ENCODE peak calls at places on chromosomes 3 and 15, in nine cellular contexts. H, T, G, O, W, P, J, M and B are unnamed samples.

GRCh38 chr3:120102232-120102631 is 8.0 kb upstream of the GSK3B start:
- DNase-seq in H (no peak), G (no peak), W (peak; percentile 51), M (no peak), O (no peak), P (no peak), J (no peak), T (no peak), B (no peak)

GRCh38 chr3:132606085-132606484 is 9.0 kb downstream of the ACKR4 start:
- DNase-seq in J (no peak), G (no peak), P (peak; percentile 43), W (no peak), M (no peak), O (no peak), H (no peak), T (no peak), B (no peak)

GRCh38 chr3:42667523-42668402 is 14.3 kb downstream of the ZBTB47 start:
- DNase-seq in P (no peak), J (no peak), W (no peak), H (no peak), T (no peak), M (no peak), O (no peak), G (no peak), B (peak; percentile 42)

GRCh38 chr3:172915911-172916514 is 165.5 kb downstream of the ECT2 start:
- DNase-seq in G (no peak), P (no peak), H (peak; percentile 64), W (peak; percentile 93), M (no peak), J (no peak), O (no peak), T (no peak), B (no peak)

GRCh38 chr15:71660501-71660900 is 149.9 kb upstream of the NR2E3 start:
- DNase-seq in H (no peak), J (no peak), M (no peak), O (no peak), W (no peak), P (peak; percentile 42), T (no peak), G (no peak), B (no peak)

GRCh38 chr3:158520433-158520832 is 50.6 kb upstream of the MLF1 start:
- DNase-seq in H (no peak), M (no peak), J (no peak), T (no peak), G (no peak), W (no peak), O (no peak), P (no peak), B (no peak)

GRCh38 chr15:57720861-57721260 is 14.3 kb downstream of the POLR2M start:
- DNase-seq in O (no peak), J (no peak), T (no peak), P (no peak), G (no peak), H (no peak), W (no peak), M (no peak), B (no peak)

GRCh38 chr3:89405145-89405544 is 297.7 kb downstream of the EPHA3 start:
- DNase-seq in J (no peak), T (no peak), O (no peak), W (no peak), P (no peak), G (no peak), H (no peak), M (no peak), B (no peak)

GRCh38 chr3:13548696-13549512 is at the start of gene FBLN2:
- DNase-seq in O (no peak), H (no peak), W (no peak), T (peak; percentile 61), P (peak; percentile 45), J (peak; percentile 33), G (peak; percentile 37), M (no peak), B (no peak)

GRCh38 chr3:64732570-64732969 is 44.8 kb upstream of the ADAMTS9 start:
- DNase-seq in G (no peak), H (no peak), O (no peak), J (no peak), P (no peak), W (no peak), T (no peak), M (no peak), B (no peak)

GRCh38 chr3:149343951-149344350 is 10.5 kb upstream of the TM4SF18 start:
- DNase-seq in W (no peak), M (no peak), H (peak; percentile 32), G (no peak), J (no peak), O (no peak), P (peak; percentile 32), T (peak; percentile 18), B (no peak)

GRCh38 chr3:187310954-187311470 is 19.5 kb upstream of the MASP1 start:
- DNase-seq in O (no peak), P (no peak), W (no peak), J (no peak), T (no peak), H (no peak), M (no peak), G (no peak), B (no peak)

GRCh38 chr3:73036694-73037368 is 24.6 kb upstream of the EBLN2 start:
- DNase-seq in J (no peak), P (peak; percentile 19), M (no peak), H (no peak), O (no peak), W (no peak), T (no peak), G (no peak), B (no peak)

GRCh38 chr3:179063945-179064560 is 7.6 kb downstream of the ZMAT3 start:
- DNase-seq in T (no peak), H (no peak), J (no peak), O (no peak), W (no peak), P (peak; percentile 67), M (no peak), G (no peak), B (no peak)

GRCh38 chr3:140288575-140288974 is 353.6 kb downstream of the CLSTN2 start:
- DNase-seq in T (no peak), G (no peak), P (peak; percentile 10), J (no peak), O (no peak), W (no peak), M (no peak), H (no peak), B (no peak)

GRCh38 chr15:41892621-41893421 is 1.0 kb downstream of the SPTBN5 start:
- DNase-seq in P (no peak), H (peak; percentile 7), O (peak; percentile 59), W (no peak), M (no peak), T (no peak), G (peak; percentile 43), J (peak; percentile 92), B (peak; percentile 95)

GRCh38 chr3:12585181-12585580 is 28.3 kb downstream of the MKRN2 start:
- DNase-seq in P (no peak), G (no peak), W (no peak), O (no peak), H (no peak), J (no peak), M (no peak), T (no peak), B (no peak)

GRCh38 chr15:74402337-74402839 is 31.4 kb downstream of the SEMA7A start:
- DNase-seq in M (no peak), H (no peak), T (no peak), W (no peak), O (no peak), P (no peak), G (no peak), J (no peak), B (no peak)

GRCh38 chr3:64549869-64550268 is 137.9 kb downstream of the ADAMTS9 start:
- DNase-seq in H (no peak), T (no peak), J (no peak), G (no peak), M (no peak), W (no peak), P (no peak), O (no peak), B (no peak)

GRCh38 chr3:32960404-32961160 is 9.1 kb downstream of the CCR4 start:
- DNase-seq in P (no peak), G (no peak), M (no peak), T (no peak), W (no peak), H (no peak), J (no peak), O (no peak), B (no peak)

GRCh38 chr3:197800379-197800778 is 9.3 kb downstream of the LRCH3 start:
- DNase-seq in W (no peak), G (no peak), O (no peak), J (no peak), M (no peak), P (no peak), H (no peak), T (no peak), B (no peak)

GRCh38 chr3:153050978-153051377 is 111.0 kb upstream of the RAP2B start:
- DNase-seq in G (no peak), H (no peak), P (peak; percentile 35), J (no peak), W (no peak), O (no peak), M (no peak), T (no peak), B (no peak)

GRCh38 chr3:53704363-53704725 is 141.9 kb downstream of the CHDH start:
- DNase-seq in P (no peak), T (no peak), G (no peak), M (no peak), O (no peak), H (no peak), W (no peak), J (peak; percentile 7), B (no peak)

GRCh38 chr15:88704791-88705768 is 66.3 kb downstream of the ISG20 start:
- DNase-seq in J (peak; percentile 41), T (no peak), H (no peak), P (peak; percentile 23), G (no peak), O (peak; percentile 41), W (peak; percentile 42), M (no peak), B (no peak)

GRCh38 chr3:187327827-187328226 is 36.3 kb upstream of the MASP1 start:
- DNase-seq in P (no peak), G (no peak), W (no peak), J (no peak), O (no peak), M (no peak), T (no peak), H (no peak), B (no peak)

GRCh38 chr15:100311099-100311751 is 30.6 kb downstream of the ADAMTS17 start:
- DNase-seq in H (no peak), M (no peak), J (no peak), T (no peak), G (no peak), W (no peak), P (no peak), O (no peak), B (no peak)

GRCh38 chr15:68335251-68335650 is 57.7 kb downstream of the FEM1B start:
- DNase-seq in J (no peak), M (no peak), W (peak; percentile 67), H (no peak), G (no peak), P (peak; percentile 21), O (no peak), T (no peak), B (peak; percentile 60)

GRCh38 chr3:132464066-132464465 is 46.8 kb downstream of the DNAJC13 start:
- DNase-seq in H (no peak), W (no peak), P (no peak), G (no peak), O (no peak), T (no peak), J (no peak), M (no peak), B (no peak)